ENCODE peak calls at places on chromosomes 1 and 21, in five cellular contexts. One of them, this sample, is unnamed.

GRCh38 chr1:223714849-223715709 is 2.7 kb downstream of the CAPN2 start:
- DNase-seq in BE2C: no peak
- DNase-seq in ureter: peak
- DNase-seq in tibial artery: no peak
- DNase-seq in neural crest cell: no peak
- DNase-seq in this sample: no peak

GRCh38 chr1:58618303-58618702 is 41.3 kb upstream of the TACSTD2 start:
- DNase-seq in BE2C: no peak
- DNase-seq in ureter: peak
- DNase-seq in tibial artery: peak
- DNase-seq in neural crest cell: no peak
- DNase-seq in this sample: no peak

GRCh38 chr1:61742620-61743431 is 546 bp downstream of the PATJ start:
- DNase-seq in BE2C: peak
- DNase-seq in ureter: peak
- DNase-seq in tibial artery: peak
- DNase-seq in neural crest cell: peak
- DNase-seq in this sample: no peak

GRCh38 chr1:117565083-117565556 is 40.7 kb upstream of the TENT5C start:
- DNase-seq in BE2C: no peak
- DNase-seq in ureter: no peak
- DNase-seq in tibial artery: no peak
- DNase-seq in neural crest cell: no peak
- DNase-seq in this sample: peak

GRCh38 chr1:37096523-37096922 is 62.2 kb upstream of the GRIK3 start:
- DNase-seq in BE2C: peak
- DNase-seq in ureter: no peak
- DNase-seq in tibial artery: no peak
- DNase-seq in neural crest cell: peak
- DNase-seq in this sample: no peak

GRCh38 chr1:201683397-201683796 is 144.5 kb downstream of the NAV1 start:
- DNase-seq in BE2C: no peak
- DNase-seq in ureter: no peak
- DNase-seq in tibial artery: no peak
- DNase-seq in neural crest cell: no peak
- DNase-seq in this sample: no peak

GRCh38 chr1:228471762-228472398 is 15.3 kb upstream of the RNF187 start:
- DNase-seq in BE2C: no peak
- DNase-seq in ureter: no peak
- DNase-seq in tibial artery: no peak
- DNase-seq in neural crest cell: no peak
- DNase-seq in this sample: no peak

GRCh38 chr1:207050428-207050767 is 610 bp downstream of the YOD1 start:
- DNase-seq in BE2C: no peak
- DNase-seq in ureter: no peak
- DNase-seq in tibial artery: no peak
- DNase-seq in neural crest cell: peak
- DNase-seq in this sample: no peak

GRCh38 chr1:19015476-19015875 is 59.0 kb upstream of the IFFO2 start:
- DNase-seq in BE2C: no peak
- DNase-seq in ureter: no peak
- DNase-seq in tibial artery: no peak
- DNase-seq in neural crest cell: no peak
- DNase-seq in this sample: no peak

GRCh38 chr21:32994305-32994704 is 31.4 kb upstream of the OLIG2 start:
- DNase-seq in BE2C: no peak
- DNase-seq in ureter: no peak
- DNase-seq in tibial artery: no peak
- DNase-seq in neural crest cell: no peak
- DNase-seq in this sample: no peak

GRCh38 chr1:153945795-153946621 is 510 bp downstream of the DENND4B start:
- DNase-seq in BE2C: peak
- DNase-seq in ureter: peak
- DNase-seq in tibial artery: peak
- DNase-seq in neural crest cell: peak
- DNase-seq in this sample: peak

GRCh38 chr1:154751690-154752089 is 118.4 kb downstream of the KCNN3 start:
- DNase-seq in BE2C: no peak
- DNase-seq in ureter: no peak
- DNase-seq in tibial artery: no peak
- DNase-seq in neural crest cell: no peak
- DNase-seq in this sample: no peak

GRCh38 chr1:201719812-201720521 is 109.0 kb upstream of the IPO9 start:
- DNase-seq in BE2C: peak
- DNase-seq in ureter: peak
- DNase-seq in tibial artery: peak
- DNase-seq in neural crest cell: no peak
- DNase-seq in this sample: no peak

GRCh38 chr21:31526040-31526439 is 133.5 kb upstream of the SOD1 start:
- DNase-seq in BE2C: no peak
- DNase-seq in ureter: no peak
- DNase-seq in tibial artery: no peak
- DNase-seq in neural crest cell: no peak
- DNase-seq in this sample: no peak

GRCh38 chr1:110152133-110152785 is 2.0 kb downstream of the SLC6A17 start:
- DNase-seq in BE2C: no peak
- DNase-seq in ureter: no peak
- DNase-seq in tibial artery: peak
- DNase-seq in neural crest cell: no peak
- DNase-seq in this sample: no peak

GRCh38 chr1:215111916-215112315 is 29.4 kb downstream of the KCNK2 start:
- DNase-seq in BE2C: no peak
- DNase-seq in ureter: no peak
- DNase-seq in tibial artery: no peak
- DNase-seq in neural crest cell: no peak
- DNase-seq in this sample: no peak

GRCh38 chr1:199778324-199778955 is 249.1 kb upstream of the NR5A2 start:
- DNase-seq in BE2C: peak
- DNase-seq in ureter: peak
- DNase-seq in tibial artery: no peak
- DNase-seq in neural crest cell: no peak
- DNase-seq in this sample: no peak

GRCh38 chr1:10781137-10781536 is 15.3 kb downstream of the CASZ1 start:
- DNase-seq in BE2C: no peak
- DNase-seq in ureter: no peak
- DNase-seq in tibial artery: no peak
- DNase-seq in neural crest cell: no peak
- DNase-seq in this sample: no peak

GRCh38 chr1:96361961-96362360 is 359.6 kb upstream of the PTBP2 start:
- DNase-seq in BE2C: no peak
- DNase-seq in ureter: no peak
- DNase-seq in tibial artery: no peak
- DNase-seq in neural crest cell: no peak
- DNase-seq in this sample: no peak

GRCh38 chr1:53942149-53942957 is 3.1 kb downstream of the IFT25 start:
- DNase-seq in BE2C: no peak
- DNase-seq in ureter: no peak
- DNase-seq in tibial artery: no peak
- DNase-seq in neural crest cell: no peak
- DNase-seq in this sample: no peak